ENCODE peak calls at places on chromosomes 6 and 20, in four cellular contexts. B, J, K and Y are unnamed samples.

GRCh38 chr20:36482044-36482473 is 59.3 kb upstream of the MYL9 start:
- DNase-seq in B (no peak), J (no peak), K (no peak), Y (no peak)

GRCh38 chr6:149820506-149820905 is 43.7 kb downstream of the LRP11 start:
- DNase-seq in B (no peak), J (no peak), K (peak; percentile 54), Y (no peak)

GRCh38 chr20:62603021-62603906 is 39.0 kb upstream of the SLCO4A1 start:
- DNase-seq in B (no peak), J (no peak), K (no peak), Y (no peak)

GRCh38 chr20:37385176-37385575 is 39.2 kb downstream of the SRC start:
- DNase-seq in B (no peak), J (no peak), K (no peak), Y (peak; percentile 32)

GRCh38 chr6:34347303-34347702 is 45.2 kb downstream of the NUDT3 start:
- DNase-seq in B (no peak), J (no peak), K (no peak), Y (no peak)

GRCh38 chr6:134898575-134898974 is 51.3 kb downstream of the ALDH8A1 start:
- DNase-seq in B (no peak), J (no peak), K (no peak), Y (no peak)

GRCh38 chr6:129485746-129486145 is 224.2 kb downstream of the ARHGAP18 start:
- DNase-seq in B (no peak), J (no peak), K (no peak), Y (no peak)

GRCh38 chr20:2349801-2350200 is 30.9 kb upstream of the TGM6 start:
- DNase-seq in B (peak; percentile 39), J (no peak), K (no peak), Y (no peak)

GRCh38 chr6:17816921-17817611 is 110.3 kb upstream of the NUP153 start:
- DNase-seq in B (peak; percentile 75), J (no peak), K (no peak), Y (no peak)

GRCh38 chr20:44033344-44033743 is 118.7 kb downstream of the TOX2 start:
- DNase-seq in B (no peak), J (no peak), K (no peak), Y (peak; percentile 38)

GRCh38 chr20:22060610-22061009 is 355.1 kb downstream of the PAX1 start:
- DNase-seq in B (no peak), J (no peak), K (no peak), Y (no peak)

GRCh38 chr6:166542580-166542912 is 43.9 kb downstream of the RAMACL start:
- DNase-seq in B (no peak), J (no peak), K (no peak), Y (no peak)

GRCh38 chr6:81812416-81812815 is 59.9 kb upstream of the TENT5A start:
- DNase-seq in B (no peak), J (no peak), K (no peak), Y (no peak)

GRCh38 chr6:69379518-69379917 is 417.3 kb downstream of the LMBRD1 start:
- DNase-seq in B (no peak), J (no peak), K (no peak), Y (no peak)

GRCh38 chr6:30615958-30616810 is 859 bp downstream of the PPP1R10 start:
- DNase-seq in B (peak; percentile 61), J (no peak), K (peak; percentile 43), Y (no peak)

GRCh38 chr20:37922016-37922415 is 19.1 kb downstream of the VSTM2L start:
- DNase-seq in B (no peak), J (no peak), K (no peak), Y (no peak)

GRCh38 chr6:137823826-137824501 is 43.1 kb upstream of the TNFAIP3 start:
- DNase-seq in B (no peak), J (no peak), K (peak; percentile 31), Y (peak; percentile 4)

GRCh38 chr6:152129606-152130249 is 322.2 kb downstream of the ESR1 start:
- DNase-seq in B (no peak), J (no peak), K (no peak), Y (no peak)

GRCh38 chr6:69370763-69371162 is 426.0 kb downstream of the LMBRD1 start:
- DNase-seq in B (no peak), J (no peak), K (no peak), Y (no peak)

GRCh38 chr6:90993771-90994170 is 406.9 kb upstream of the MAP3K7 start:
- DNase-seq in B (no peak), J (no peak), K (no peak), Y (no peak)

GRCh38 chr6:131823276-131823902 is 15.6 kb downstream of the ENPP1 start:
- DNase-seq in B (peak; percentile 79), J (no peak), K (no peak), Y (no peak)

GRCh38 chr6:121302882-121303281 is 31.4 kb downstream of the TBC1D32 start:
- DNase-seq in B (no peak), J (no peak), K (no peak), Y (no peak)

GRCh38 chr6:2109796-2110195 is 135.6 kb downstream of the GMDS start:
- DNase-seq in B (no peak), J (no peak), K (no peak), Y (no peak)

GRCh38 chr6:131831392-131831791 is 23.6 kb downstream of the ENPP1 start:
- DNase-seq in B (no peak), J (no peak), K (no peak), Y (no peak)

GRCh38 chr6:40295251-40295949 is 291.8 kb downstream of the LRFN2 start:
- DNase-seq in B (no peak), J (no peak), K (no peak), Y (no peak)

GRCh38 chr20:16713056-16713455 is 16.8 kb upstream of the SNRPB2 start:
- DNase-seq in B (no peak), J (no peak), K (no peak), Y (no peak)

GRCh38 chr6:142376115-142376514 is 74.3 kb downstream of the ADGRG6 start:
- DNase-seq in B (peak; percentile 78), J (no peak), K (no peak), Y (no peak)

GRCh38 chr6:142372348-142372747 is 70.5 kb downstream of the ADGRG6 start:
- DNase-seq in B (no peak), J (peak; percentile 84), K (no peak), Y (no peak)

GRCh38 chr6:142373268-142374089 is 71.7 kb downstream of the ADGRG6 start:
- DNase-seq in B (peak; percentile 38), J (no peak), K (no peak), Y (no peak)

GRCh38 chr6:142374965-142375733 is 73.3 kb downstream of the ADGRG6 start:
- DNase-seq in B (peak; percentile 99), J (peak; percentile 85), K (no peak), Y (no peak)

GRCh38 chr6:142374090-142374783 is 72.4 kb downstream of the ADGRG6 start:
- DNase-seq in B (peak; percentile 56), J (no peak), K (no peak), Y (no peak)
- TF ChIP-seq ELF1 in B (no peak), J (no peak), K (no peak), Y (no peak)

DNA sequence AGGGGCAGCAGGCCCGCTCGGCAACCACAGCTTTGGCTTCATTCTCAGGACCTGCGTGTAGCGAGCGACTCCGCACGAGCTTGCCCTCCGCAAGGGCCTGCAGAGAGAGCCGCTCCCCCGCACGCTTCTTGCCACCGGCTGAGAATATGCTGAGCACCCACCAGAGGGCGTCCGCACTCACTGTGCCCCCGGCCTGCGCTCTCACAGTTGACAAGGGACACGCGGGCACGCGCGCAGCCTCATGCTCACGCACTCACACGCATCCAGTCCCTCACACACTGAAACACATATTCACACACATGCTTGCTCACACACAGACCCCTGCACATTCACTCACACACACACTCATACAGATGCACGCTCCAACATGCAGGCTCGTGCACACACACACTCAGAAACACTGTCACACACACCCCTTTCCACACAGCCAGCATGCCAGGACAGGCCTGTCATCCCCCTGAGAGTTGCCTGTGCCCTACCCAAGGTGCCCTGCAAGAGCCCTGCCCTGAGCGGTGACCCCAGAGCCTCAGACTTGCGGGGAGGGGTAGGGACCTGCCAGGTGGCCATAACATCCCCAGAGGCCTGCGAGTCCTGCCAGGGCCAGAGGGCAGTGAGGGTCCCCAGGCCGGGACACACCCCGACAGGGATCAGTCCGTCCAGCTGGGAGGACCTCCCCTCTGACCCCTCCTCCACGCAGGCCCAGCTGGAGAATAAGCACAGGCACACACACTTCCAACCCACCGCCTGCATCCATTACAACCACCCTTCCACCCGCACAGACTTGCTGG is 174.1 kb downstream of the BMP7 start:
- DNase-seq in B (peak; percentile 48), J (peak; percentile 44), K (peak; percentile 82), Y (peak; percentile 88)
- TF ChIP-seq ELF1 in B (no peak), J (no peak), K (no peak), Y (no peak)

GRCh38 chr6:33112148-33112547 is 36.4 kb downstream of the HLA-DPB1 start:
- DNase-seq in B (peak; percentile 23), J (peak; percentile 43), K (peak; percentile 56), Y (peak; percentile 62)
- TF ChIP-seq ELF1 in B (no peak), J (no peak), K (no peak), Y (no peak)

GRCh38 chr6:3428247-3428646 is 28.6 kb downstream of the SLC22A23 start:
- DNase-seq in B (no peak), J (no peak), K (no peak), Y (no peak)
- TF ChIP-seq ELF1 in B (no peak), J (no peak), K (no peak), Y (no peak)

GRCh38 chr6:77455271-77455670 is 8.0 kb downstream of the HTR1B start:
- DNase-seq in B (no peak), J (no peak), K (no peak), Y (no peak)
- TF ChIP-seq ELF1 in B (no peak), J (no peak), K (no peak), Y (no peak)

DNA sequence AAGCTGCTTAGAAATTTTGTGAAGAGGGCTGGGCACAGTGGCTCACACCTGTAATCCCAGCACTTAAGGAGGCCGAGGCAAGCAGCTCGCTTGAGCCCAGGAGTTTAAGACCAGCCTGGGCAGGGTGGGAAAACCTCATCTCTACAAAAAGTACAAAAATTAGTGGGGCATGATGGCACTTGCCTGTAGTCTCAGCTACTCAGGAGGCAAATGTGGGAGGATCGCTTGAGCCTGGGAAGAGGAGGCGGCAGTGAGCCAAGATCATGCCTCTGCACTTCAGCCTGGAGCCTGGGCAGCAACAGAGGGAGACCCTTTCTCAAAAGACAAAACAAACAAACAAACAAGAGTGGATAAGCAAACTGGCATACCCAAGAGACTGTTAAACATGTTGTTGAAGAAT is 308.3 kb upstream of the ADGRB3 start:
- DNase-seq in B (no peak), J (no peak), K (no peak), Y (no peak)
- TF ChIP-seq ELF1 in B (no peak), J (no peak), K (no peak), Y (no peak)

GRCh38 chr20:13492001-13492480 is 146.7 kb downstream of the TASP1 start:
- DNase-seq in B (no peak), J (no peak), K (no peak), Y (no peak)
- TF ChIP-seq ELF1 in B (no peak), J (no peak), K (no peak), Y (no peak)

GRCh38 chr20:48689874-48690571 is 137.8 kb downstream of the PREX1 start:
- DNase-seq in B (no peak), J (no peak), K (no peak), Y (no peak)
- TF ChIP-seq ELF1 in B (no peak), J (no peak), K (no peak), Y (no peak)